ENCODE peak calls at places on chromosomes 16 and 17, in ten cellular contexts. S, U, J, L, Z, F, P, W, T and M are unnamed samples.

GRCh38 chr16:29926675-29927522 is 873 bp upstream of the KCTD13 start:
- DNase-seq in S (no peak), U (no peak), J (no peak), L (no peak), Z (no peak), F (peak; percentile 29), P (peak; percentile 51), W (peak; percentile 61), T (no peak), M (no peak)

GRCh38 chr17:55272711-55273578 is 8.2 kb downstream of the HLF start:
- DNase-seq in S (no peak), U (no peak), J (no peak), L (no peak), Z (no peak), F (no peak), P (no peak), W (no peak), T (no peak), M (no peak)

GRCh38 chr16:51409001-51409675 is 258.1 kb upstream of the SALL1 start:
- DNase-seq in S (no peak), U (no peak), J (no peak), L (no peak), Z (no peak), F (peak; percentile 74), P (no peak), W (no peak), T (no peak), M (no peak)

GRCh38 chr17:75088902-75089417 is 1.2 kb downstream of the SLC16A5 start:
- DNase-seq in S (no peak), U (no peak), J (peak; percentile 78), L (no peak), Z (no peak), F (peak; percentile 47), P (no peak), W (no peak), T (no peak), M (no peak)

GRCh38 chr17:71085238-71086033 is 916.1 kb downstream of the KCNJ2 start:
- DNase-seq in S (no peak), U (no peak), J (peak; percentile 79), L (no peak), Z (no peak), F (no peak), P (no peak), W (no peak), T (no peak), M (no peak)

GRCh38 chr16:4649744-4650442 is 25.3 kb downstream of the MGRN1 start:
- DNase-seq in S (peak; percentile 31), U (no peak), J (no peak), L (no peak), Z (no peak), F (no peak), P (no peak), W (no peak), T (no peak), M (no peak)

GRCh38 chr16:88406096-88407041 is 23.6 kb downstream of the ZNF469 start:
- DNase-seq in S (no peak), U (no peak), J (no peak), L (no peak), Z (no peak), F (no peak), P (no peak), W (no peak), T (no peak), M (no peak)

GRCh38 chr17:79627184-79627765 is 16.4 kb upstream of the RBFOX3 start:
- DNase-seq in S (peak; percentile 6), U (no peak), J (peak; percentile 30), L (no peak), Z (no peak), F (peak; percentile 6), P (peak; percentile 29), W (peak; percentile 29), T (peak; percentile 18), M (no peak)

GRCh38 chr17:55717898-55718735 is 4.5 kb downstream of the TMEM100 start:
- DNase-seq in S (peak; percentile 48), U (no peak), J (peak; percentile 82), L (no peak), Z (peak; percentile 22), F (peak; percentile 85), P (peak; percentile 20), W (peak; percentile 59), T (peak; percentile 59), M (peak; percentile 31)

GRCh38 chr17:7476951-7477350 is 2.5 kb downstream of the ZBTB4 start:
- DNase-seq in S (no peak), U (no peak), J (no peak), L (no peak), Z (no peak), F (no peak), P (no peak), W (no peak), T (no peak), M (no peak)

GRCh38 chr16:87789437-87790277 is 23.9 kb upstream of the KLHDC4 start:
- DNase-seq in S (no peak), U (no peak), J (no peak), L (no peak), Z (no peak), F (no peak), P (no peak), W (no peak), T (no peak), M (peak; percentile 59)

GRCh38 chr17:9200197-9200662 is 178.9 kb downstream of the NTN1 start:
- DNase-seq in S (no peak), U (no peak), J (no peak), L (no peak), Z (no peak), F (no peak), P (no peak), W (no peak), T (no peak), M (no peak)

GRCh38 chr16:89573826-89574680 is 1.5 kb upstream of the CPNE7 start:
- DNase-seq in S (no peak), U (no peak), J (no peak), L (no peak), Z (no peak), F (no peak), P (no peak), W (no peak), T (no peak), M (no peak)

GRCh38 chr16:55367796-55368195 is 43.8 kb downstream of the IRX6 start:
- DNase-seq in S (no peak), U (no peak), J (no peak), L (no peak), Z (no peak), F (no peak), P (no peak), W (no peak), T (no peak), M (no peak)

GRCh38 chr17:81968850-81969812 is 8.1 kb upstream of the NOTUM start:
- DNase-seq in S (no peak), U (no peak), J (no peak), L (no peak), Z (no peak), F (no peak), P (no peak), W (no peak), T (no peak), M (no peak)

GRCh38 chr17:82328141-82328993 is 5.2 kb downstream of the SECTM1 start:
- DNase-seq in S (no peak), U (no peak), J (no peak), L (no peak), Z (no peak), F (no peak), P (no peak), W (no peak), T (peak; percentile 43), M (no peak)

GRCh38 chr17:65730711-65731169 is 169.3 kb upstream of the AXIN2 start:
- DNase-seq in S (no peak), U (no peak), J (no peak), L (no peak), Z (no peak), F (no peak), P (no peak), W (no peak), T (no peak), M (no peak)

GRCh38 chr16:64711596-64711995 is 410.3 kb downstream of the CDH11 start:
- DNase-seq in S (no peak), U (no peak), J (no peak), L (no peak), Z (no peak), F (no peak), P (no peak), W (no peak), T (no peak), M (no peak)

GRCh38 chr16:11560701-11561439 is 25.8 kb downstream of the LITAF start:
- DNase-seq in S (peak; percentile 79), U (peak; percentile 63), J (no peak), L (no peak), Z (peak; percentile 55), F (peak; percentile 68), P (no peak), W (no peak), T (peak; percentile 86), M (no peak)